ENCODE peak calls at places on chromosomes 6 and 20, in nine cellular contexts. H, T, D, U, N, R, K, V and G are unnamed samples.

GRCh38 chr6:24004062-24004461 is 122.0 kb upstream of the NRSN1 start:
- DNase-seq in R (peak; percentile 80), T (peak; percentile 4), N (no peak), V (peak; percentile 2), K (no peak), D (no peak), H (peak; percentile 35), U (peak; percentile 19), G (peak; percentile 42)

GRCh38 chr6:167742719-167743303 is 83.9 kb upstream of the AFDN start:
- DNase-seq in R (peak; percentile 28), V (no peak), K (no peak), N (no peak), H (no peak), U (no peak), T (peak; percentile 38), D (no peak), G (no peak)

GRCh38 chr6:117906454-117906904 is 585 bp upstream of the SLC35F1 start:
- DNase-seq in K (no peak), H (no peak), U (no peak), D (no peak), N (no peak), T (no peak), R (no peak), V (no peak), G (no peak)

GRCh38 chr6:29841030-29841429 is 13.4 kb downstream of the HLA-G start:
- DNase-seq in V (no peak), K (no peak), D (no peak), U (no peak), N (no peak), T (no peak), H (no peak), R (no peak), G (no peak)

GRCh38 chr6:129276986-129277385 is 394.0 kb downstream of the LAMA2 start:
- DNase-seq in V (no peak), K (no peak), N (no peak), D (no peak), R (peak; percentile 37), H (no peak), T (no peak), U (no peak), G (no peak)

GRCh38 chr6:139172151-139172550 is 37.3 kb downstream of the HECA start:
- DNase-seq in R (no peak), N (no peak), T (no peak), H (no peak), K (no peak), V (no peak), U (no peak), D (no peak), G (no peak)

GRCh38 chr6:88916615-88917198 is 46.7 kb downstream of the RNGTT start:
- DNase-seq in N (no peak), T (no peak), H (no peak), K (no peak), D (no peak), R (no peak), V (no peak), U (no peak), G (no peak)

GRCh38 chr6:99002826-99003225 is 55.1 kb upstream of the FBXL4 start:
- DNase-seq in H (no peak), R (peak; percentile 59), V (peak; percentile 13), N (no peak), D (peak; percentile 65), T (peak; percentile 53), U (no peak), K (no peak), G (no peak)

GRCh38 chr6:11434565-11435326 is 102.8 kb upstream of the TMEM170B start:
- DNase-seq in N (no peak), V (peak; percentile 84), R (peak; percentile 75), H (peak; percentile 50), D (peak; percentile 97), T (peak; percentile 45), U (peak; percentile 73), K (no peak), G (peak; percentile 53)

GRCh38 chr6:128727500-128727899 is 155.4 kb upstream of the LAMA2 start:
- DNase-seq in V (no peak), K (no peak), N (no peak), D (no peak), H (no peak), T (no peak), U (no peak), R (no peak), G (no peak)

GRCh38 chr6:131281471-131282270 is 146.4 kb downstream of the AKAP7 start:
- DNase-seq in K (peak; percentile 75), V (no peak), H (no peak), D (peak; percentile 35), T (no peak), U (no peak), N (peak; percentile 11), R (peak; percentile 59), G (no peak)

GRCh38 chr6:165146456-165146855 is 162.9 kb downstream of the C6orf118 start:
- DNase-seq in T (peak; percentile 40), V (no peak), D (no peak), K (no peak), R (no peak), H (no peak), U (no peak), N (no peak), G (no peak)

GRCh38 chr6:110949679-110950285 is 8.7 kb upstream of the GTF3C6 start:
- DNase-seq in K (no peak), U (no peak), R (peak; percentile 35), H (peak; percentile 35), N (no peak), T (peak; percentile 33), V (peak; percentile 42), D (peak; percentile 42), G (peak; percentile 16)

GRCh38 chr6:85792278-85792677 is 149.6 kb upstream of the SYNCRIP start:
- DNase-seq in T (peak; percentile 12), H (no peak), D (no peak), N (no peak), K (no peak), U (no peak), V (peak; percentile 20), R (no peak), G (no peak)

GRCh38 chr20:36394340-36394965 is 88.3 kb downstream of the DLGAP4 start:
- DNase-seq in V (no peak), T (no peak), U (no peak), K (no peak), D (no peak), H (no peak), R (no peak), N (no peak), G (no peak)

GRCh38 chr6:82612475-82612874 is 248.9 kb downstream of the TPBG start:
- DNase-seq in U (no peak), R (peak; percentile 36), H (no peak), T (no peak), V (no peak), N (no peak), D (no peak), K (no peak), G (no peak)

GRCh38 chr6:145148392-145149175 is 586.7 kb downstream of the EPM2A start:
- DNase-seq in T (peak; percentile 83), N (no peak), D (peak; percentile 73), U (peak; percentile 48), R (peak; percentile 76), H (peak; percentile 72), V (peak; percentile 89), K (no peak), G (peak; percentile 57)

GRCh38 chr6:123030292-123030691 is 34.3 kb downstream of the CLVS2 start:
- DNase-seq in U (no peak), H (no peak), D (no peak), T (no peak), K (no peak), N (no peak), R (peak; percentile 5), V (no peak), G (no peak)

GRCh38 chr6:79134699-79135474 is 56.8 kb upstream of the PHIP start:
- DNase-seq in N (no peak), D (no peak), T (no peak), U (no peak), R (no peak), H (no peak), V (no peak), K (no peak), G (no peak)

GRCh38 chr20:21125072-21125848 is 622 bp upstream of the KIZ start:
- DNase-seq in T (peak; percentile 79), K (no peak), N (no peak), U (no peak), R (no peak), V (peak; percentile 70), D (peak; percentile 29), H (peak; percentile 65), G (peak; percentile 69)

GRCh38 chr20:9912858-9913434 is 74.1 kb upstream of the PAK5 start:
- DNase-seq in D (peak; percentile 39), T (peak; percentile 55), K (no peak), R (peak; percentile 72), U (peak; percentile 15), V (peak; percentile 46), H (peak; percentile 48), N (no peak), G (peak; percentile 64)

GRCh38 chr20:288956-289692 is 1.4 kb downstream of the C20orf96 start:
- DNase-seq in D (no peak), R (no peak), H (no peak), T (no peak), U (no peak), K (no peak), N (no peak), V (no peak), G (no peak)

GRCh38 chr6:35147101-35147885 is 6.2 kb upstream of the TCP11 start:
- DNase-seq in N (no peak), V (no peak), H (no peak), U (no peak), D (no peak), K (no peak), R (no peak), T (no peak), G (no peak)

GRCh38 chr20:50580016-50580747 is 70.0 kb downstream of the PTPN1 start:
- DNase-seq in R (peak; percentile 81), H (peak; percentile 85), V (peak; percentile 65), K (peak; percentile 21), D (no peak), N (peak; percentile 36), T (peak; percentile 68), U (no peak), G (peak; percentile 87)

GRCh38 chr6:131572686-131573415 is at the start of gene ARG1:
- DNase-seq in V (no peak), K (no peak), H (no peak), N (no peak), U (no peak), T (no peak), R (no peak), D (no peak), G (no peak)

GRCh38 chr6:82570083-82570482 is 206.5 kb downstream of the TPBG start:
- DNase-seq in D (no peak), K (no peak), T (no peak), H (no peak), U (no peak), V (no peak), R (no peak), N (no peak), G (no peak)

GRCh38 chr20:17872920-17873319 is 95.7 kb downstream of the SNX5 start:
- DNase-seq in D (no peak), V (peak; percentile 27), U (no peak), H (no peak), T (no peak), R (no peak), N (no peak), K (no peak), G (no peak)

GRCh38 chr6:166760288-166760687 is 133.2 kb upstream of the RPS6KA2 start:
- DNase-seq in U (no peak), N (no peak), V (no peak), K (peak; percentile 50), D (no peak), T (no peak), H (no peak), R (no peak), G (no peak)

GRCh38 chr20:49028684-49029083 is 17.4 kb upstream of the CSE1L start:
- DNase-seq in V (peak; percentile 55), R (peak; percentile 38), U (no peak), H (peak; percentile 25), T (peak; percentile 26), N (no peak), D (peak; percentile 45), K (no peak), G (peak; percentile 67)